ENCODE peak calls at places on chromosome 4, in five cellular contexts. C, W, Y, L and A are unnamed samples.

GRCh38 chr4:154004028-154004427 is 215.1 kb upstream of the SFRP2 start:
- DNase-seq in C (no peak), W (no peak), L (peak), Y (no peak), A (no peak)

GRCh38 chr4:7171191-7171900 is 21.0 kb upstream of the SORCS2 start:
- DNase-seq in Y (no peak), C (no peak), W (peak), L (peak), A (no peak)

GRCh38 chr4:113951263-113951662 is 28.2 kb downstream of the ARSJ start:
- DNase-seq in Y (no peak), L (peak), W (no peak), C (no peak), A (no peak)

GRCh38 chr4:85720736-85721135 is 245.8 kb downstream of the ARHGAP24 start:
- DNase-seq in L (peak), Y (no peak), C (peak), W (no peak), A (peak)

GRCh38 chr4:51842167-51842553 is 793 bp upstream of the DCUN1D4 start:
- DNase-seq in C (no peak), L (no peak), Y (peak), W (no peak), A (no peak)

GRCh38 chr4:176778491-176778890 is 14.2 kb downstream of the VEGFC start:
- DNase-seq in W (no peak), Y (no peak), L (peak), C (no peak), A (no peak)

GRCh38 chr4:70958681-70959080 is 34.8 kb upstream of the DCK start:
- DNase-seq in Y (no peak), C (no peak), W (no peak), L (peak), A (no peak)

GRCh38 chr4:95465010-95465409 is 83.8 kb downstream of the UNC5C start:
- DNase-seq in C (no peak), W (no peak), Y (no peak), L (peak), A (no peak)

GRCh38 chr4:126395661-126396060 is 1080.9 kb downstream of the FAT4 start:
- DNase-seq in L (peak), Y (no peak), W (no peak), C (no peak), A (no peak)

GRCh38 chr4:75845992-75846391 is 56.3 kb downstream of the PPEF2 start:
- DNase-seq in Y (no peak), L (peak), C (no peak), W (no peak), A (no peak)

GRCh38 chr4:185710487-185710995 is 101.5 kb downstream of the SORBS2 start:
- DNase-seq in C (no peak), Y (peak), L (peak), W (no peak), A (no peak)
- H3K4me3 ChIP-seq in C (no peak), Y (no peak), L (no peak), W (no peak), A (no peak)

GRCh38 chr4:84467601-84468000 is 31.5 kb downstream of the NKX6-1 start:
- DNase-seq in C (no peak), L (no peak), W (no peak), Y (no peak), A (no peak)

GRCh38 chr4:84474107-84474506 is 25.0 kb downstream of the NKX6-1 start:
- DNase-seq in W (no peak), Y (no peak), C (no peak), L (no peak), A (no peak)

GRCh38 chr4:84472154-84472553 is 26.9 kb downstream of the NKX6-1 start:
- DNase-seq in L (no peak), C (no peak), W (no peak), Y (no peak), A (no peak)

DNA sequence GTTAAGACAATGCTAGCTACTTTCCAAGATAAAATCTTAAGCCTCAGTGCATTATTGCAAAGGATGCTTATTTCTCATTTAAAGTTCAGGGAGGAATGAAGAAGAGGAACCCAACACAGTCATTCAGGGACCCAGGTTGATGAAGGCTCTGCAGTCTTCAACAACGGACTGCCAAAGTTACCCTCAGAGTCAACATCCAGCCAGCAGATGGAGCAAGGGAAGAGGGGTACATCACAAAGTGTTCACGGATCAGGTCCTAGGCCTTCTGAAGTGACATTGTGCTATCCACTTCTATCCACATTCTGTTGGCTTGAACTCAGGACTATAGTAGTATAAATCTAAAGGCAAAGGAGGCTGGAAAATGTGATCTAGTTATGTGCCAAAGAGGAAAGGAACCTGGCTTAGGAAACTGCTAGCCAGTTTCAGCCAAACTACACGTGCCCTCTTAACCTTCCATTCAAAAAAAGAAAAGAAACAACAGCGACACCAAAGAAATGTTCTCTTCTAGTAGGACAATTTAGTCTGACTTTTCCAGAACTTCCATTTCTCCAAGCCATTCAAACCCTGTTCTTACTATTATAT is 28.8 kb downstream of the NKX6-1 start:
- DNase-seq in Y (no peak), W (no peak), L (no peak), C (no peak), A (no peak)
- TF ChIP-seq CTCF in Y (no peak), W (no peak), L (peak), C (no peak), A (no peak)

GRCh38 chr4:118279920-118280432 is 72.8 kb downstream of the PRSS12 start:
- DNase-seq in W (no peak), L (no peak), C (no peak), Y (no peak), A (no peak)
- H3K4me3 ChIP-seq in W (peak), L (peak), C (peak), Y (peak), A (peak)

GRCh38 chr4:172772781-172773180 is 395.8 kb upstream of the GALNT7 start:
- DNase-seq in C (no peak), W (no peak), L (no peak), Y (no peak), A (no peak)
- TF ChIP-seq CTCF in C (no peak), W (no peak), L (no peak), Y (no peak), A (no peak)

GRCh38 chr4:185810746-185811508 is 1.1 kb downstream of the SORBS2 start:
- DNase-seq in L (no peak), W (no peak), C (no peak), Y (no peak), A (no peak)
- H3K4me3 ChIP-seq in L (peak), W (peak), C (peak), Y (peak), A (peak)

DNA sequence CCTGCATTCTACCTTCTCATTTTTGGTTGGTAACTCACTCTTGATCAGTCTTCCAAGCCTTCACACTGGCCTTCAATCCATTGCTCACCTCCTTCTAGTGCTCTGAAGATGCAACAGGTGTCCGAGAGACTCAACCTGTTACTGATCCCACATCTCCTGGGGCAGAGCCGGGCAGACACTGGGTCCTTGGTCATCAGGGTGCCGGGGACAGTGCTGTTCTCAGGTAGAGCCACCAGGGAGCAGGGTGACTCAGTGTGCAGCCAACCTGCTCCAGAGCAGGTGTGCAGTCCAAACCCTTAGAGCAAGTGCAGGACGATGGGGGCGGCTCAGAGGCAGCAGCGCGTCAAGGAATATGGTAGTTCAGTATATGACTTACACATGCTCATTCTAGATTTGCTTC is 188.4 kb downstream of the DHX15 start:
- DNase-seq in Y (no peak), C (no peak), L (no peak), W (no peak), A (no peak)
- TF ChIP-seq CTCF in Y (no peak), C (no peak), L (no peak), W (no peak), A (peak)

DNA sequence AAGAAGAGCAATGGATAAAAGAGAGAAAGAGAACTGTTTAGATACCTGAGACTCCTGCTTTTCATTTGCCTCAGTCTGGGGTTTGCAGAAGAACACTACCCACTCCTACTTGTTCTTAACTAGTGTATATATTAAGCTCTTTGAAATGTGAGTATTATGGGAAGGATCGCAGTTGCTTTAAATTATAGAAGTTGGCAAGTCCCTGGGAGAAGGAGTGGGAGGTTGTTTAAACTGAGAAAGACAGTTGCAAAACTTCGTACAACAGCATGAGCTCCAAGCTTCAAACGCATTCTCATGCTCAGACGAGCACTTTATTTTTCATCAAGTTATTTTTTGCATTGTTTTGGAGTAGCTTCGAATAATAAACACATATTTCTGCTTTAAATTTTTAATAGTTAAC is 88.1 kb upstream of the C1QTNF7 start:
- DNase-seq in W (no peak), L (no peak), C (no peak), Y (no peak), A (no peak)
- H3K4me3 ChIP-seq in W (peak), L (peak), C (no peak), Y (no peak), A (no peak)